ENCODE peak calls at places on chromosome 3, in four cellular contexts. P is GM12878, D is WTC11, X is HepG2. E is an unnamed sample.
A peak's percentile ranks its signal among the peaks of the same experiment; 100 is the strongest.

GRCh38 chr3:12901631-12902045 is 60.3 kb upstream of the RPL32 start:
- DNase-seq in X (peak; percentile 21), P (no peak), D (no peak), E (peak; percentile 56)

GRCh38 chr3:140994316-140994715 is 52.7 kb downstream of the SLC25A36 start:
- DNase-seq in D (no peak), X (no peak), P (no peak), E (no peak)

GRCh38 chr3:24110051-24110450 is 165.0 kb downstream of the NR1D2 start:
- DNase-seq in D (no peak), P (no peak), X (no peak), E (no peak)

GRCh38 chr3:106552401-106553043 is 683.7 kb upstream of the CBLB start:
- DNase-seq in X (no peak), D (no peak), P (no peak), E (no peak)

GRCh38 chr3:111761309-111761795 is 97.7 kb upstream of the PHLDB2 start:
- DNase-seq in X (no peak), P (no peak), D (no peak), E (no peak)

GRCh38 chr3:51729005-51729633 is 22.3 kb downstream of the GRM2 start:
- DNase-seq in P (no peak), X (no peak), D (no peak), E (no peak)

GRCh38 chr3:187040637-187041361 is 98.5 kb downstream of the RPL39L start:
- DNase-seq in D (no peak), X (peak; percentile 83), P (no peak), E (peak; percentile 33)

GRCh38 chr3:104886220-104886995 is 480.3 kb upstream of the ALCAM start:
- DNase-seq in P (no peak), X (no peak), D (no peak), E (no peak)

GRCh38 chr3:77945320-77945719 is 905.4 kb downstream of the ROBO2 start:
- DNase-seq in D (no peak), X (no peak), P (no peak), E (no peak)

GRCh38 chr3:123773681-123774431 is 110.3 kb downstream of the MYLK start:
- DNase-seq in P (no peak), X (no peak), D (no peak), E (no peak)

GRCh38 chr3:165195226-165195625 is 958 bp downstream of the SLITRK3 start:
- DNase-seq in P (no peak), D (no peak), X (no peak), E (no peak)

GRCh38 chr3:12356175-12356574 is 67.3 kb downstream of the PPARG start:
- DNase-seq in P (no peak), D (no peak), X (no peak), E (no peak)

GRCh38 chr3:61452536-61452991 is 108.8 kb upstream of the PTPRG start:
- DNase-seq in P (no peak), X (no peak), D (no peak), E (no peak)

GRCh38 chr3:190375671-190376070 is 12.3 kb upstream of the CLDN16 start:
- DNase-seq in P (no peak), X (no peak), D (no peak), E (no peak)

GRCh38 chr3:18425641-18426403 is 683 bp upstream of the SATB1 start:
- DNase-seq in P (no peak), X (no peak), D (peak; percentile 74), E (no peak)

GRCh38 chr3:27613846-27614500 is 108.2 kb downstream of the EOMES start:
- DNase-seq in D (no peak), P (peak; percentile 13), X (no peak), E (no peak)

GRCh38 chr3:143170043-143170442 is 50.5 kb downstream of the CHST2 start:
- DNase-seq in P (no peak), X (no peak), D (no peak), E (no peak)

GRCh38 chr3:143170676-143171075 is 51.1 kb downstream of the CHST2 start:
- DNase-seq in D (no peak), X (no peak), P (no peak), E (no peak)

GRCh38 chr3:143172313-143173054 is 52.9 kb downstream of the CHST2 start:
- DNase-seq in D (no peak), P (no peak), X (no peak), E (no peak)

GRCh38 chr3:143171656-143172055 is 52.1 kb downstream of the CHST2 start:
- DNase-seq in P (no peak), D (no peak), X (no peak), E (no peak)

DNA sequence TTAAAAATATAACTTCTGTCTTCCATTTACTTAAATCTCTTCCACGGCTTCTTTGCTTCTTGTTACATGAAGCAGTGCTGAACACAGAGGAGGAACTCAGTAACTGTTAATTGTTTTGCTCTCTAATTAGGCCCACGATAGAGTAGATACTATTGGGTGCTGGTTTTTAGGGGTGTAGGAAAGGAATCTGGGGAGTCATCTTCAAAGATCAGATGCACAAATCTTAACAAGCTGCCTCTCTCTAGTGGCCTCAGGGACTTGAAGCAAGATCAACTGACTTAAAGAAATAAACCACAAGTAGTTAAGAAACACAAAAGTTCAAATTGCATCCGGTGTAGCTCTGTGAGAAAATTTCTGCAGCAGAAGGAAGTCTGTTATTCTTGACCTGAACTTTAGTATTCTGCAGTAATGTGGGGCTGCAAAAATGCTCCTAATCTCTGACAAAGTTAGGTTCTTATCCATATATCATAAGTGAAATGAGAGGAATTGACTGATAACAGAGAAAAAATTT is 51.6 kb downstream of the CHST2 start:
- DNase-seq in X (no peak), D (no peak), P (peak; percentile 77), E (no peak)
- TF ChIP-seq CBFB in X (no peak), D (no peak), P (peak; percentile 27), E (no peak)

GRCh38 chr3:64134882-64135281 is 90.4 kb downstream of the PRICKLE2 start:
- DNase-seq in P (no peak), D (no peak), X (no peak), E (no peak)

GRCh38 chr3:64138656-64139375 is 86.5 kb downstream of the PRICKLE2 start:
- DNase-seq in D (no peak), P (no peak), X (no peak), E (no peak)

GRCh38 chr3:64141476-64141875 is 83.8 kb downstream of the PRICKLE2 start:
- DNase-seq in X (no peak), D (no peak), P (no peak), E (no peak)

GRCh38 chr3:64140651-64141050 is 84.6 kb downstream of the PRICKLE2 start:
- DNase-seq in D (no peak), P (no peak), X (no peak), E (no peak)

GRCh38 chr3:64138046-64138445 is 87.2 kb downstream of the PRICKLE2 start:
- DNase-seq in P (no peak), D (no peak), X (peak; percentile 11), E (no peak)
- TF ChIP-seq MAX in P (no peak), D (no peak), X (no peak), E (no peak)

GRCh38 chr3:25457642-25458419 is 29.8 kb downstream of the RARB start:
- DNase-seq in D (no peak), X (no peak), P (no peak), E (no peak)
- TF ChIP-seq CBFB in D (no peak), X (no peak), P (no peak), E (no peak)

GRCh38 chr3:181868576-181868975 is 156.9 kb downstream of the SOX2 start:
- DNase-seq in D (no peak), X (no peak), P (no peak), E (no peak)
- TF ChIP-seq MAX in D (no peak), X (no peak), P (no peak), E (no peak)

DNA sequence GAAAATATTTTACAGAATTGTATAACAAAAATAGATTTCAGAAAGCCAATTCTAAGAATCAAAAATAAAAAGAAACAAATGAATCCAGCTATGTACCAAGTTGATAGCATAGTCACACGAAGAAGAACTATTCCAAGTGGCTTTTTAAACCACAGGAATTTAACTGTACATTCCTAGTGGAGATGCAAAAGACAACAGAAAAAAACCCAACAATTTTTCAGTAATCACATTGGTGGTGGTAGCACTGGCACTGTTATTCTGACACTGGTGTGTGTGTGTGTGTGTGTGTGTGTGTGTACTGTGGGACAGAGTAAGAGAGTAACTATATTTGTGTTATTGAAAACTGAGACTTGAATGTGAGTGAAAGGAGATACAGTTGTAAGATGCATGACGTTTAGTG is 9.1 kb downstream of the BFSP2 start:
- DNase-seq in P (no peak), D (no peak), X (no peak), E (no peak)
- TF ChIP-seq CBFB in P (no peak), D (no peak), X (no peak), E (no peak)

GRCh38 chr3:71928215-71928614 is 143.3 kb upstream of the PROK2 start:
- DNase-seq in P (no peak), X (no peak), D (no peak), E (no peak)

GRCh38 chr3:71927505-71928066 is 142.6 kb upstream of the PROK2 start:
- DNase-seq in P (no peak), D (no peak), X (no peak), E (no peak)

GRCh38 chr3:71926690-71927089 is 141.7 kb upstream of the PROK2 start:
- DNase-seq in D (peak; percentile 28), X (no peak), P (no peak), E (no peak)

GRCh38 chr3:71924721-71925120 is 139.8 kb upstream of the PROK2 start:
- DNase-seq in X (no peak), P (no peak), D (no peak), E (no peak)

DNA sequence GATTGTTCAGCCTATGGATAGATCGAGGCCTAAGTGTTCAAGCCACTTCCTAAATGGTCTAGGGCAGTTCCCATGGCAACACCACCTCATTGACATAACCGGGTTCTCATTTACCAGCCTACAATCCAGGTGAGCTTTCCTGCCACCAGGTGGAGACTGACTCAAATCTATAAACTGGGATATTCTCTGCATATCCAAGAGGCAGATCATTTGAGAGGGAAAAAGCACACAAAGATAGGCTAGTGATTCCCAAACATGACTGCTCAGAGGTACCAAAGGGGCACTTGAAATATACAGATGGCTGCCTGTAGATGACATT is 141.3 kb upstream of the PROK2 start:
- DNase-seq in D (peak; percentile 70), X (peak; percentile 39), P (no peak), E (peak; percentile 12)
- TF ChIP-seq MAX in D (no peak), X (no peak), P (no peak), E (no peak)